ENCODE peak calls at places on chromosomes 5 and 9, in five cellular contexts. K, X, A, T and Z are unnamed samples.

GRCh38 chr5:30561771-30562170 is 631.7 kb upstream of the CDH6 start:
- DNase-seq in K (no peak), X (no peak), A (no peak), T (no peak), Z (no peak)

GRCh38 chr5:170632985-170633234 is 129.1 kb downstream of the KCNIP1 start:
- DNase-seq in K (peak), X (no peak), A (no peak), T (peak), Z (no peak)

GRCh38 chr9:132639322-132639721 is 30.5 kb downstream of the DDX31 start:
- DNase-seq in K (no peak), X (no peak), A (no peak), T (no peak), Z (no peak)

GRCh38 chr9:131798166-131798565 is 58.3 kb upstream of the RAPGEF1 start:
- DNase-seq in K (no peak), X (no peak), A (no peak), T (peak), Z (no peak)

GRCh38 chr9:123150708-123151503 is 117.4 kb downstream of the GPR21 start:
- DNase-seq in K (peak), X (no peak), A (no peak), T (no peak), Z (no peak)

GRCh38 chr9:34559616-34560546 is 29.6 kb downstream of the CNTFR start:
- DNase-seq in K (peak), X (no peak), A (peak), T (peak), Z (peak)

GRCh38 chr9:136511670-136512592 is 29.1 kb upstream of the SEC16A start:
- DNase-seq in K (no peak), X (peak), A (no peak), T (peak), Z (no peak)

GRCh38 chr9:133375116-133375723 is 640 bp downstream of the SURF4 start:
- DNase-seq in K (peak), X (no peak), A (peak), T (peak), Z (peak)

GRCh38 chr5:81632679-81633078 is 118.2 kb downstream of the SSBP2 start:
- DNase-seq in K (no peak), X (no peak), A (no peak), T (no peak), Z (no peak)

GRCh38 chr5:77630246-77631165 is 8.0 kb downstream of the OTP start:
- DNase-seq in K (peak), X (no peak), A (peak), T (peak), Z (peak)

GRCh38 chr9:137323531-137324331 is 21.7 kb upstream of the NRARP start:
- DNase-seq in K (no peak), X (no peak), A (no peak), T (peak), Z (no peak)

GRCh38 chr5:80964491-80964890 is 4.3 kb downstream of the RASGRF2 start:
- DNase-seq in K (no peak), X (no peak), A (peak), T (no peak), Z (no peak)

GRCh38 chr5:172910828-172911627 is 48.2 kb upstream of the RPL26L1 start:
- DNase-seq in K (no peak), X (no peak), A (peak), T (peak), Z (peak)

GRCh38 chr5:108749130-108749861 is 1.6 kb downstream of the FER start:
- DNase-seq in K (peak), X (no peak), A (peak), T (no peak), Z (peak)

GRCh38 chr9:97500263-97500662 is 1.2 kb upstream of the TMOD1 start:
- DNase-seq in K (no peak), X (no peak), A (no peak), T (no peak), Z (no peak)

GRCh38 chr5:78537821-78538220 is 110.8 kb downstream of the LHFPL2 start:
- DNase-seq in K (peak), X (no peak), A (peak), T (no peak), Z (peak)

GRCh38 chr5:64869419-64869818 is 100.7 kb downstream of the CWC27 start:
- DNase-seq in K (peak), X (no peak), A (peak), T (no peak), Z (peak)

GRCh38 chr9:72554221-72554641 is 32.8 kb downstream of the TMC1 start:
- DNase-seq in K (peak), X (no peak), A (peak), T (no peak), Z (peak)

GRCh38 chr5:148855249-148856008 is 29.0 kb downstream of the ADRB2 start:
- DNase-seq in K (no peak), X (no peak), A (no peak), T (no peak), Z (no peak)

GRCh38 chr9:87640385-87640795 is 85.5 kb upstream of the CTSL start:
- DNase-seq in K (no peak), X (no peak), A (peak), T (peak), Z (peak)

GRCh38 chr5:80711938-80712337 is 57.2 kb upstream of the DHFR start:
- DNase-seq in K (peak), X (no peak), A (peak), T (no peak), Z (peak)

GRCh38 chr9:129361196-129361595 is 183.1 kb upstream of the IER5L start:
- DNase-seq in K (no peak), X (no peak), A (no peak), T (peak), Z (no peak)

GRCh38 chr5:40409600-40409999 is 270.1 kb upstream of the PTGER4 start:
- DNase-seq in K (no peak), X (no peak), A (no peak), T (no peak), Z (no peak)

GRCh38 chr9:77019810-77020437 is 469 bp downstream of the FOXB2 start:
- DNase-seq in K (no peak), X (no peak), A (no peak), T (no peak), Z (no peak)

GRCh38 chr5:17367256-17367845 is 130.7 kb upstream of the TAF11L2 start:
- DNase-seq in K (no peak), X (no peak), A (no peak), T (no peak), Z (no peak)

GRCh38 chr9:37904647-37905505 is 949 bp upstream of the SLC25A51 start:
- DNase-seq in K (peak), X (no peak), A (peak), T (no peak), Z (no peak)

GRCh38 chr5:176647870-176648466 is 684 bp downstream of the TSPAN17 start:
- DNase-seq in K (peak), X (peak), A (peak), T (peak), Z (peak)

GRCh38 chr5:4725594-4725993 is 414.5 kb upstream of the ADAMTS16 start:
- DNase-seq in K (no peak), X (no peak), A (no peak), T (no peak), Z (no peak)

GRCh38 chr5:110790673-110791072 is 51.9 kb downstream of the SLC25A46 start:
- DNase-seq in K (peak), X (no peak), A (peak), T (no peak), Z (no peak)

GRCh38 chr5:139342423-139342723 is 719 bp downstream of the PAIP2 start:
- DNase-seq in K (no peak), X (no peak), A (no peak), T (no peak), Z (no peak)